ENCODE peak calls at places on chromosomes 5 and 9, in ten cellular contexts. G is GM12878, I is sigmoid colon, O is K562, R is ovary, P is stomach, W is tibial nerve, H is H1, X is A549, T is transverse colon. B is an unnamed sample.
A peak's percentile ranks its signal among the peaks of the same experiment; 100 is the strongest.

GRCh38 chr9:126587187-126588185 is 26.2 kb upstream of the LMX1B start:
- DNase-seq in G (no peak), I (peak; percentile 74), O (no peak), R (no peak), P (no peak), W (no peak), H (no peak), X (no peak), T (no peak), B (no peak)

GRCh38 chr9:113578877-113579269 is 115.3 kb downstream of the RGS3 start:
- DNase-seq in G (peak; percentile 88), I (no peak), O (peak; percentile 63), R (no peak), P (peak; percentile 73), W (no peak), H (no peak), X (peak; percentile 78), T (peak; percentile 80), B (peak; percentile 60)

GRCh38 chr9:16010221-16010620 is 457.4 kb downstream of the CCDC171 start:
- DNase-seq in G (no peak), I (no peak), O (no peak), R (no peak), P (no peak), W (no peak), H (no peak), X (no peak), T (no peak), B (no peak)

GRCh38 chr9:127950513-127951210 is 13.0 kb upstream of the DPM2 start:
- DNase-seq in G (no peak), I (peak; percentile 82), O (no peak), R (no peak), P (no peak), W (no peak), H (no peak), X (no peak), T (no peak), B (no peak)

GRCh38 chr9:133199648-133200321 is 9.3 kb downstream of the OBP2B start:
- DNase-seq in G (no peak), I (no peak), O (no peak), R (peak; percentile 45), P (no peak), W (no peak), H (peak; percentile 59), X (no peak), T (peak; percentile 31), B (no peak)

GRCh38 chr5:103895738-103896137 is 333.1 kb upstream of the NUDT12 start:
- DNase-seq in G (no peak), I (no peak), O (no peak), R (no peak), P (no peak), W (no peak), H (no peak), X (no peak), T (no peak), B (no peak)

GRCh38 chr5:97044057-97044456 is 98.4 kb downstream of the LIX1 start:
- DNase-seq in G (no peak), I (peak; percentile 62), O (peak; percentile 44), R (no peak), P (peak; percentile 34), W (no peak), H (peak; percentile 75), X (no peak), T (peak; percentile 52), B (no peak)

GRCh38 chr9:124658165-124659017 is 112.7 kb downstream of the NR6A1 start:
- DNase-seq in G (peak; percentile 93), I (peak; percentile 73), O (peak; percentile 88), R (peak; percentile 43), P (peak; percentile 59), W (peak; percentile 31), H (no peak), X (peak; percentile 95), T (peak; percentile 62), B (peak; percentile 76)

GRCh38 chr9:130197888-130198287 is 25.7 kb downstream of the NCS1 start:
- DNase-seq in G (no peak), I (no peak), O (no peak), R (no peak), P (peak; percentile 30), W (no peak), H (no peak), X (no peak), T (no peak), B (no peak)

GRCh38 chr9:13267743-13268142 is 11.7 kb downstream of the MPDZ start:
- DNase-seq in G (no peak), I (no peak), O (peak; percentile 51), R (no peak), P (no peak), W (no peak), H (no peak), X (peak; percentile 11), T (no peak), B (no peak)

GRCh38 chr9:19000133-19000532 is 32.9 kb downstream of the SAXO1 start:
- DNase-seq in G (no peak), I (no peak), O (no peak), R (no peak), P (no peak), W (no peak), H (no peak), X (no peak), T (no peak), B (no peak)

GRCh38 chr9:36902063-36902735 is 131.9 kb downstream of the PAX5 start:
- DNase-seq in G (no peak), I (no peak), O (no peak), R (no peak), P (no peak), W (no peak), H (no peak), X (no peak), T (no peak), B (no peak)

GRCh38 chr9:121568541-121569265 is 69.1 kb upstream of the GGTA1 start:
- DNase-seq in G (no peak), I (peak; percentile 77), O (no peak), R (peak; percentile 66), P (no peak), W (peak; percentile 30), H (no peak), X (no peak), T (peak; percentile 24), B (peak; percentile 56)

GRCh38 chr9:97993000-97993399 is 9.9 kb downstream of the ANP32B start:
- DNase-seq in G (no peak), I (no peak), O (no peak), R (no peak), P (no peak), W (no peak), H (no peak), X (no peak), T (no peak), B (no peak)

GRCh38 chr9:97992219-97992618 is 9.1 kb downstream of the ANP32B start:
- DNase-seq in G (no peak), I (no peak), O (peak; percentile 40), R (no peak), P (no peak), W (no peak), H (no peak), X (no peak), T (no peak), B (no peak)

GRCh38 chr9:97994695-97995094 is 11.6 kb downstream of the ANP32B start:
- DNase-seq in G (no peak), I (no peak), O (no peak), R (no peak), P (no peak), W (no peak), H (no peak), X (no peak), T (no peak), B (no peak)

GRCh38 chr9:98002808-98003207 is 19.7 kb downstream of the ANP32B start:
- DNase-seq in G (no peak), I (no peak), O (no peak), R (no peak), P (peak; percentile 36), W (no peak), H (no peak), X (no peak), T (no peak), B (no peak)

DNA sequence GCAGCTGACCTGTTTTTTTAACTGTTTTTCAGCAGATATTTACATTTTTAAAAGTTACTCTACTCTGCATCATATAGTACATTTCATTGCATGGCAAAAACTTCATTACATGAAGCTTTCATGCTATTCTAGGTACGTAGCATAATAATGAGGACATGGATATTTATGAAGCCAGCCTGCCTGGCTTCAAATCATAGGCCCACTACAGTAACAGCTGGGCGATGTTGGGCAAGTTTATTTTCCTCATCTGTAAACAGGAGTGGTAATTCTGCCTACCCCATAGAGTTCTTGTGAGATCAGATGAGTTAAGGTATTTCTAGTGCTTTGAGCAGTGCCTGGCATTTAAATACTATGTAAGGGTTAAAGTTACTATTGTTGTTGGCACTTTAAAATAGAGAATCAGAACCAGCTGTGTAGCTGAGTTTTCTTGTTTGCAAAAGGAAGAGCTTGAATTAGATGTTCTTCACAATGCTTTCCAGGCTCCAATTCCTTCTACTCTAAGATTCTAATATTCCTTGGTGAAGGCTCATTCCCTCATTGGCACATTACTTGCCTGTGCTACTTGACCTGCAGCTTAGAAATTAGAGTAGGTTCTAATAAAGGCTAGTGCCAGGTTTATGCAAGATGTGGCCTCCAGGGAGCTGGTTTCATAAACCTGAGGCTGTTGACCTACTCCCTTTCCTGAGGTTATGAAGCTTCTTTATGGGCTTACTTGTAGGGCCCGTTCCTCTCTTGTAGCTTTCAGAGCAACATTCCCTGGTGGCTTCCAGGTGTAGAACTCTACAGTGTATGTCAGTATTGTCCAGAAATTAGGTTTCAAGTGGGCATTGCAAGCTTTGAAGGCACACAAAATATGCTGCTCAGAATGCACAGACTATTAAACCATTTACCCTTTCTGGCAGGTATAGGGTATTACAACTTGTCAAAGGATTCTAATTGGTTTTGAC is 14.5 kb downstream of the ANP32B start:
- DNase-seq in G (no peak), I (no peak), O (no peak), R (no peak), P (no peak), W (no peak), H (no peak), X (no peak), T (no peak), B (no peak)
- TF ChIP-seq EP300 in G (no peak), I (no peak), O (no peak), R (no peak), P (no peak), W (no peak), H (no peak), X (no peak), T (no peak), B (no peak)

GRCh38 chr9:77649109-77649812 is 1.1 kb upstream of the GNA14 start:
- DNase-seq in G (no peak), I (no peak), O (peak; percentile 8), R (no peak), P (no peak), W (no peak), H (no peak), X (peak; percentile 17), T (no peak), B (peak; percentile 35)
- TF ChIP-seq EP300 in G (no peak), I (no peak), O (no peak), R (no peak), P (no peak), W (no peak), H (no peak), X (no peak), T (no peak), B (no peak)

GRCh38 chr5:38426986-38427950 is 129.2 kb downstream of the LIFR start:
- DNase-seq in G (no peak), I (no peak), O (no peak), R (peak; percentile 30), P (no peak), W (no peak), H (no peak), X (no peak), T (no peak), B (no peak)
- TF ChIP-seq EP300 in G (no peak), I (no peak), O (no peak), R (no peak), P (no peak), W (no peak), H (no peak), X (no peak), T (no peak), B (no peak)

GRCh38 chr9:136603216-136603615 is 57.4 kb upstream of the NOTCH1 start:
- DNase-seq in G (no peak), I (no peak), O (no peak), R (no peak), P (no peak), W (no peak), H (no peak), X (no peak), T (peak; percentile 80), B (no peak)
- TF ChIP-seq EP300 in G (no peak), I (no peak), O (no peak), R (no peak), P (no peak), W (no peak), H (no peak), X (no peak), T (no peak), B (no peak)

B was measured in SK-N-SH.